ENCODE peak calls at places on chromosome 2, in five cellular contexts. O, Y, I, M and U are unnamed samples.

GRCh38 chr2:9385841-9386240 is 37.5 kb downstream of the ITGB1BP1 start:
- DNase-seq in M (no peak), O (no peak), I (peak; percentile 57), Y (no peak), U (no peak)

GRCh38 chr2:128354731-128355470 is 36.2 kb upstream of the HS6ST1 start:
- DNase-seq in O (no peak), I (peak; percentile 33), M (no peak), Y (no peak), U (no peak)

GRCh38 chr2:199704358-199705238 is 146.4 kb downstream of the FTCDNL1 start:
- DNase-seq in O (no peak), Y (peak; percentile 73), M (no peak), I (no peak), U (peak; percentile 44)

GRCh38 chr2:209872675-209873074 is 101.0 kb downstream of the UNC80 start:
- DNase-seq in O (peak; percentile 34), Y (no peak), M (no peak), I (peak; percentile 85), U (peak; percentile 8)

GRCh38 chr2:95062247-95062646 is 36.7 kb downstream of the MAL start:
- DNase-seq in I (no peak), O (no peak), M (no peak), Y (no peak), U (no peak)

GRCh38 chr2:46778516-46778915 is 137.1 kb downstream of the MCFD2 start:
- DNase-seq in M (no peak), I (no peak), O (peak; percentile 29), Y (no peak), U (no peak)

GRCh38 chr2:10919776-10920606 is 8.3 kb downstream of the KCNF1 start:
- DNase-seq in Y (no peak), M (no peak), I (no peak), O (no peak), U (no peak)

GRCh38 chr2:11572996-11573395 is 39.2 kb downstream of the GREB1 start:
- DNase-seq in M (no peak), O (no peak), Y (no peak), I (no peak), U (no peak)

GRCh38 chr2:232522014-232522854 is 2.0 kb downstream of the PRSS56 start:
- DNase-seq in I (no peak), O (peak; percentile 67), M (no peak), Y (peak; percentile 57), U (peak; percentile 71)

GRCh38 chr2:56191617-56192016 is 7.8 kb downstream of the CCDC85A start:
- DNase-seq in Y (peak; percentile 30), M (no peak), O (no peak), I (peak; percentile 48), U (peak; percentile 72)

GRCh38 chr2:111041398-111042202 is 79.1 kb upstream of the BCL2L11 start:
- DNase-seq in O (no peak), M (no peak), Y (peak; percentile 7), I (no peak), U (no peak)

GRCh38 chr2:58974881-58975280 is 733.8 kb upstream of the FANCL start:
- DNase-seq in I (no peak), O (no peak), Y (no peak), M (no peak), U (no peak)

GRCh38 chr2:28423856-28424605 is 31.4 kb downstream of the FOSL2 start:
- DNase-seq in M (no peak), O (no peak), I (peak; percentile 62), Y (no peak), U (no peak)

GRCh38 chr2:237201461-237202287 is 116.0 kb downstream of the COPS8 start:
- DNase-seq in Y (peak; percentile 32), M (no peak), O (peak; percentile 34), I (peak; percentile 99), U (peak; percentile 73)

GRCh38 chr2:102271844-102272243 is 39.5 kb upstream of the IL1RL1 start:
- DNase-seq in M (no peak), O (no peak), Y (no peak), I (no peak), U (no peak)

GRCh38 chr2:215498411-215498810 is 62.5 kb upstream of the FN1 start:
- DNase-seq in M (no peak), Y (no peak), I (peak; percentile 78), O (no peak), U (peak; percentile 42)

GRCh38 chr2:26606847-26607190 is 34.3 kb downstream of the CIB4 start:
- DNase-seq in I (no peak), O (no peak), M (no peak), Y (no peak), U (peak; percentile 52)

GRCh38 chr2:19141234-19142004 is 217.0 kb downstream of the OSR1 start:
- DNase-seq in Y (no peak), O (no peak), I (peak; percentile 33), M (no peak), U (no peak)

GRCh38 chr2:119760237-119760807 is 600 bp downstream of the PTPN4 start:
- DNase-seq in O (no peak), I (no peak), Y (peak; percentile 56), M (no peak), U (no peak)

GRCh38 chr2:96477458-96477857 is 27.7 kb downstream of the NEURL3 start:
- DNase-seq in I (no peak), O (no peak), M (no peak), Y (no peak), U (no peak)

GRCh38 chr2:215723011-215723410 is 287.1 kb upstream of the FN1 start:
- DNase-seq in Y (no peak), O (no peak), M (no peak), I (peak; percentile 88), U (no peak)

GRCh38 chr2:203763425-203764272 is 57.2 kb downstream of the CD28 start:
- DNase-seq in M (no peak), Y (no peak), O (no peak), I (no peak), U (no peak)

GRCh38 chr2:162559194-162559593 is 215.3 kb downstream of the GCA start:
- DNase-seq in O (no peak), I (no peak), Y (no peak), M (no peak), U (no peak)

GRCh38 chr2:88180594-88181240 is 10.6 kb downstream of the THNSL2 start:
- DNase-seq in O (no peak), Y (no peak), I (peak; percentile 15), M (no peak), U (no peak)

GRCh38 chr2:153478289-153479261 is at the start of gene RPRM:
- DNase-seq in Y (peak; percentile 65), O (peak; percentile 73), M (no peak), I (peak; percentile 54), U (peak; percentile 93)

GRCh38 chr2:24164416-24164973 is 10.4 kb upstream of the FAM228A start:
- DNase-seq in Y (peak; percentile 24), M (no peak), I (no peak), O (peak; percentile 28), U (peak; percentile 21)

GRCh38 chr2:107259411-107260195 is 373.6 kb upstream of the ST6GAL2 start:
- DNase-seq in M (no peak), I (no peak), O (no peak), Y (no peak), U (no peak)

GRCh38 chr2:237128026-237128703 is 42.5 kb downstream of the COPS8 start:
- DNase-seq in O (peak; percentile 82), M (peak; percentile 93), I (peak; percentile 99), Y (peak; percentile 75), U (peak; percentile 95)

GRCh38 chr2:212929116-212929515 is 222.3 kb downstream of the IKZF2 start:
- DNase-seq in I (peak; percentile 25), Y (no peak), M (no peak), O (no peak), U (no peak)

GRCh38 chr2:15947431-15947830 is 7.1 kb downstream of the MYCN start:
- DNase-seq in Y (no peak), M (no peak), I (no peak), O (no peak), U (no peak)

GRCh38 chr2:144466637-144467036 is 53.3 kb downstream of the ZEB2 start:
- DNase-seq in M (no peak), Y (no peak), O (no peak), I (no peak), U (no peak)
- H3K27ac ChIP-seq in M (no peak overlapping the region), Y (no peak overlapping the region), O (no peak overlapping the region), I (no peak overlapping the region), U (no peak overlapping the region)

DNA sequence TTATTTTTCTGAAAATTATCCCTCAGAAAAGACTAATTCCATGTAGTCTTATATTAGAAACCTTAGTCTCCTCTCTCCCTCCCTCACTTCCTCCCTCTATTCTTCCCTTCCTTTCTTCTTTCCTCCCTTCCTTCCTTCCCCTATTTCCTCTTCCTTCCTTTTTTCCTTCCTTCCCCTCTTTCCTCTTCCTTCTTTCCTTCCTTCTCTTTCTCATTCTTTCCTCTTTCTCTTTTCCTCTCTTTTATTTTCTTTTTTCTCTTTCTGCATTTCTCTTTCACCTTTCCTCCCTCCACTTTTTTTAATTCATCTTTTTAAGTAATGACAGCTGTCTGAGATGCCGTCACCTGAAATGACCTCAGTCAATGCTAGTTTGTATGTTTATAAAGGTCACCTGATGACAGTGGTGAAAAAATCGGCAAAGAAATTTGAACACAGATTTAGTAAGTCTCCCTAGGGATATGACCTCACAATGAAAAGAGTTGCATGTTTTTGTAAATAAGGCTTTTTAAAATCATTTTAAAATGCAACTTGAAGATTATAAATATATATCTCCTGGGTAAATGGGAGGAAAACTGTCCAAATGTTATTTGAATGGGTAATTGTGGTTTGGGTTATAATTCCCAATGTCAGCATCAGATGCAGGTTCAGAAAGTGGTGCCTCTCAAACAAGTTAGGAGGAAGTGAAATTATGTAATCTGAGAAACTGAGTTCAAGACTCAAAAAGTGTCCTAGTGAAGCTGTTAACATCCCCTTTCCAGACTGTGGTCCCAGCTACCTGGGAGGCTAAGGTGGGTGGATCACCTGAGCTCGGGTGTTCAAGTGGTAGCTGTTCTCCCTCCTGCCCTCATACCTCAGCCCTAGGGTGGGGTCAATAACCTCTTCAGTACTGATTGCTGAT is 90.3 kb upstream of the ST3GAL5 start:
- DNase-seq in Y (no peak), I (no peak), M (no peak), O (no peak), U (no peak)
- H3K27ac ChIP-seq in Y (no peak overlapping the region), I (no peak overlapping the region), M (no peak overlapping the region), O (no peak overlapping the region), U (no peak overlapping the region)

GRCh38 chr2:20622731-20623130 is 28.2 kb downstream of the HS1BP3 start:
- DNase-seq in Y (no peak), O (peak; percentile 79), I (no peak), M (no peak), U (no peak)

GRCh38 chr2:20620696-20621365 is 30.1 kb downstream of the HS1BP3 start:
- DNase-seq in M (no peak), O (no peak), I (no peak), Y (no peak), U (no peak)

GRCh38 chr2:20622296-20622686 is 28.6 kb downstream of the HS1BP3 start:
- DNase-seq in O (no peak), I (no peak), M (no peak), Y (no peak), U (no peak)

GRCh38 chr2:20620271-20620681 is 30.6 kb downstream of the HS1BP3 start:
- DNase-seq in Y (no peak), I (no peak), O (no peak), M (no peak), U (no peak)

GRCh38 chr2:20621366-20622295 is 29.3 kb downstream of the HS1BP3 start:
- DNase-seq in M (no peak), I (no peak), Y (no peak), O (no peak), U (no peak)
- H3K27ac ChIP-seq in M (peak overlapping the region; percentile 99), I (no peak overlapping the region), Y (no peak overlapping the region), O (no peak overlapping the region), U (no peak overlapping the region)

DNA sequence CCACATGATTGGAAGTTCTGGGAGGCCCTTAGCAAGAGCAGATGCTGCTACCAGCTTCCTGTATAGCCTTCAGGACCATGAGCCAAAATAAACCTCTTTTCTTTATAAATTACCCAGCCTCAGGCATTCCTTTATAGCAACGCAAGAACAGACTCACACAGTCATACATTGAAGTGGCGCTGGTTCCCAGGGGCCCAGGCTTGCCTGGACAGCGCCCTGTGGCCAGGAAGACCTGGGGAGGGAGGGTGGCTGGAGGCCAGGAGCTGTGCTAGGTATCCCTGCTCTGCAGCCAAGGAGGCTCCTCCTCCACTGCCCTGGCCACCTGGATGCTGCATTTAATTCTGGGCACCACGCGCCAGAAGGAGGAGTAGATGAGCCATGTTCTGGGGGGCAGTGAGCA is 98.1 kb downstream of the AGAP1 start:
- DNase-seq in Y (no peak), I (peak; percentile 79), M (no peak), O (no peak), U (no peak)
- H3K27ac ChIP-seq in Y (no peak overlapping the region), I (no peak overlapping the region), M (no peak overlapping the region), O (no peak overlapping the region), U (no peak overlapping the region)